ENCODE peak calls at places on chromosome X, in four cellular contexts. V is GM23248, B is iPS-NIHi11, O is ovary. L is an unnamed sample.
A peak's percentile ranks its signal among the peaks of the same experiment; 100 is the strongest.

GRCh38 chrX:53320543-53321215 is 39.3 kb upstream of the IQSEC2 start:
- DNase-seq in V (peak; percentile 35), B (peak; percentile 26), O (no peak), L (peak; percentile 44)

GRCh38 chrX:79081895-79082512 is 62.5 kb upstream of the GPR174 start:
- DNase-seq in V (peak; percentile 28), B (peak; percentile 19), O (peak; percentile 21), L (peak; percentile 22)

GRCh38 chrX:6226646-6227444 is 1.8 kb downstream of the NLGN4X start:
- DNase-seq in V (no peak), B (peak; percentile 14), O (peak; percentile 44), L (peak; percentile 57)

GRCh38 chrX:44317196-44317595 is 26.3 kb downstream of the EFHC2 start:
- DNase-seq in V (no peak), B (no peak), O (no peak), L (no peak)

GRCh38 chrX:78548012-78548411 is 111.1 kb downstream of the RTL3 start:
- DNase-seq in V (peak; percentile 71), B (no peak), O (no peak), L (no peak)

GRCh38 chrX:136608295-136608933 is 39.5 kb upstream of the CD40LG start:
- DNase-seq in V (peak; percentile 39), B (peak; percentile 13), O (peak; percentile 14), L (peak; percentile 51)

GRCh38 chrX:270848-271367 is 10.3 kb upstream of the PLCXD1 start:
- DNase-seq in V (no peak), B (no peak), O (peak; percentile 12), L (no peak)

GRCh38 chrX:20225488-20225833 is 41.2 kb downstream of the RPS6KA3 start:
- DNase-seq in V (no peak), B (no peak), O (no peak), L (no peak)

GRCh38 chrX:53715336-53715924 is 28.9 kb upstream of the HUWE1 start:
- DNase-seq in V (no peak), B (no peak), O (no peak), L (no peak)

GRCh38 chrX:129777218-129777768 is 2.5 kb upstream of the SASH3 start:
- DNase-seq in V (no peak), B (no peak), O (no peak), L (no peak)

GRCh38 chrX:53483838-53484420 is 49.8 kb upstream of the HSD17B10 start:
- DNase-seq in V (peak; percentile 76), B (no peak), O (no peak), L (no peak)

GRCh38 chrX:11100281-11101035 is 10.7 kb upstream of the HCCS start:
- DNase-seq in V (peak; percentile 75), B (peak; percentile 38), O (peak; percentile 50), L (peak; percentile 49)

GRCh38 chrX:95629737-95630136 is 1054.9 kb upstream of the DIAPH2 start:
- DNase-seq in V (no peak), B (no peak), O (no peak), L (no peak)

GRCh38 chrX:64188901-64189300 is 16.6 kb downstream of the AMER1 start:
- DNase-seq in V (no peak), B (no peak), O (no peak), L (no peak)

GRCh38 chrX:43559643-43560042 is 96.5 kb upstream of the MAOA start:
- DNase-seq in V (peak; percentile 25), B (peak; percentile 41), O (peak; percentile 69), L (peak; percentile 42)

GRCh38 chrX:36434521-36434920 is 515.0 kb downstream of the CFAP47 start:
- DNase-seq in V (no peak), B (no peak), O (no peak), L (no peak)

L was measured in D341Med.